ENCODE peak calls at places on chromosomes 11 and 22, in five cellular contexts. A is lower lobe of right lung; S is neural progenitor cell; B is BE2C; E is CD8-positive, alpha-beta memory T cell. P is an unnamed sample.
A peak's percentile ranks its signal among the peaks of the same experiment; 100 is the strongest.

GRCh38 chr22:37457093-37457893 is 28.9 kb downstream of the MFNG start:
- DNase-seq in B (peak; percentile 82), S (peak; percentile 83), A (peak; percentile 79), E (peak; percentile 77), P (peak; percentile 78)

GRCh38 chr11:64250875-64251721 is at the start of gene PLCB3:
- DNase-seq in A (peak; percentile 69), E (peak; percentile 61), S (peak; percentile 83), B (peak; percentile 55), P (peak; percentile 84)

GRCh38 chr11:82507288-82507687 is 226.4 kb downstream of the FAM181B start:
- DNase-seq in E (no peak), B (no peak), S (no peak), A (no peak), P (no peak)

GRCh38 chr11:103633037-103633788 is 403.2 kb upstream of the DDI1 start:
- DNase-seq in B (no peak), A (no peak), E (no peak), S (no peak), P (peak; percentile 40)

GRCh38 chr11:68145120-68145866 is 24.1 kb upstream of the CHKA start:
- DNase-seq in A (no peak), B (no peak), S (no peak), E (no peak), P (no peak)

GRCh38 chr11:110286298-110287040 is 9.9 kb downstream of the RDX start:
- DNase-seq in A (no peak), E (no peak), B (no peak), S (no peak), P (no peak)

GRCh38 chr11:11966354-11966741 is 42.1 kb downstream of the DKK3 start:
- DNase-seq in B (no peak), A (no peak), E (no peak), S (no peak), P (no peak)

GRCh38 chr22:41992496-41992895 is 6.1 kb upstream of the WBP2NL start:
- DNase-seq in E (no peak), A (no peak), S (no peak), B (no peak), P (no peak)

GRCh38 chr11:69508974-69509373 is 27.5 kb downstream of the LINC01488 start:
- DNase-seq in S (no peak), A (peak; percentile 7), B (no peak), E (no peak), P (no peak)

GRCh38 chr11:118229274-118229847 is 4.5 kb upstream of the JAML start:
- DNase-seq in E (no peak), S (no peak), A (no peak), B (no peak), P (no peak)

GRCh38 chr11:123702137-123702536 is 39.3 kb downstream of the ZNF202 start:
- DNase-seq in S (no peak), B (peak; percentile 89), E (no peak), A (no peak), P (peak; percentile 3)

GRCh38 chr11:110833033-110833484 is 120.8 kb upstream of the ARHGAP20 start:
- DNase-seq in E (no peak), S (no peak), B (no peak), A (no peak), P (peak; percentile 54)

GRCh38 chr22:48579035-48579914 is 1248.4 kb downstream of the BRD1 start:
- DNase-seq in S (peak; percentile 72), A (peak; percentile 43), B (no peak), E (no peak), P (no peak)

GRCh38 chr11:100961633-100962032 is 168.0 kb downstream of the PGR start:
- DNase-seq in A (no peak), E (no peak), B (no peak), S (no peak), P (no peak)

GRCh38 chr11:111231836-111232235 is 13.7 kb upstream of the POU2AF2 start:
- DNase-seq in A (no peak), S (no peak), B (no peak), E (no peak), P (peak; percentile 44)

DNA sequence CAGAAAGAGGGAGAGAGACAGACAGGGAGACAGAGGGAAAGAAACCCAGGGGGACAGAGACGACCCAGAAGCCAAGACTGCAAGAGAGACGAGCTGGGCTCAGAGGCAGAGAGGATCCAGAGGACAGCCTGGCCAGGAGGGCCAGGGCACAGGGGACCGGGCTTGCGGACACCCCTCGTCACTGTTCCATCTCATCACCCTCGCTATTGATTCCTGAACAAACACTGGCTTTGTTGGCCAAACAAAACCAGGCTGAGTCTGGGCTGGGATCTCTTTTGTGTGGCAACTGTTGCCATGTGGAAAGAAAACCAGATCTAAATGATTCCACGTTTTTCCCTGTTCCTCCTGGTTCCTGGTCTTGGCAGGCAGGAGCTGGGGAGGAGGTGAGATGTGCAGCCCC is 339.4 kb downstream of the MN1 start:
- DNase-seq in B (no peak), A (no peak), E (no peak), S (peak; percentile 85), P (no peak)
- H3K4me3 ChIP-seq in B (no peak overlapping the region), A (no peak overlapping the region), E (no peak overlapping the region), S (peak overlapping the region; percentile 3), P (no peak overlapping the region)

GRCh38 chr11:1829039-1829820 is 5.6 kb upstream of the SYT8 start:
- DNase-seq in E (no peak), S (no peak), B (no peak), A (peak; percentile 67), P (peak; percentile 75)

GRCh38 chr11:1826552-1827094 is 8.2 kb upstream of the SYT8 start:
- DNase-seq in A (peak; percentile 65), E (no peak), S (no peak), B (peak; percentile 41), P (peak; percentile 30)

GRCh38 chr11:1827095-1827797 is 7.5 kb upstream of the SYT8 start:
- DNase-seq in A (peak; percentile 79), B (peak; percentile 73), S (no peak), E (no peak), P (peak; percentile 88)

GRCh38 chr11:1828542-1828941 is 6.2 kb upstream of the SYT8 start:
- DNase-seq in S (no peak), A (peak; percentile 30), B (no peak), E (no peak), P (no peak)

DNA sequence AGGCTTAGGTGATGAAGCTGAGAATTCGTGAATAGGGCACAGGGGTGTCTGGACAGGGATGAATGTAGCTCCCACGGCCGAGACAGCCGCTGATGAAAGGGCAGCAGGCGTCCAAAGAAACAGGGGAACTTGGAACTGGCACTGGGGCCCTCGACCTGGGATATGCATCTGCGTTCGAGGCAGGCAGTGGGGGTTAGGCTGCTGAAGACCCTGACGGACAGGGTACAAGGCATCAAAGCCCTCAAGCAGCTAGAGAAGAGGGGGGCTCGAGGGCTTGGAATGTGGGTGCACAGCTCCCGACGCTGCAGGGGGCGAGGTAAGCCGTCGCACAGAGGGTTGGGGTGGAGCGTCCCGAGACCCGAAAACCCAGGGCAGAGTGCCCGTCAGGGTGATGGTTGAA is 6.9 kb upstream of the SYT8 start:
- DNase-seq in A (peak; percentile 36), B (no peak), S (no peak), E (no peak), P (no peak)
- H3K4me1 ChIP-seq in A (peaks cover 48% of the 10 kb centered on the region), B (peaks cover 10% of the 10 kb centered on the region), S (peaks cover 11% of the 10 kb centered on the region), E (no peaks in the 10 kb centered on the region), P (peaks cover 23% of the 10 kb centered on the region)

GRCh38 chr11:22276535-22276934 is 61.6 kb upstream of the SLC17A6 start:
- DNase-seq in B (no peak), A (no peak), E (no peak), S (no peak), P (no peak)
- H3K4me3 ChIP-seq in B (no peak overlapping the region), A (no peak overlapping the region), E (no peak overlapping the region), S (no peak overlapping the region), P (no peak overlapping the region)

DNA sequence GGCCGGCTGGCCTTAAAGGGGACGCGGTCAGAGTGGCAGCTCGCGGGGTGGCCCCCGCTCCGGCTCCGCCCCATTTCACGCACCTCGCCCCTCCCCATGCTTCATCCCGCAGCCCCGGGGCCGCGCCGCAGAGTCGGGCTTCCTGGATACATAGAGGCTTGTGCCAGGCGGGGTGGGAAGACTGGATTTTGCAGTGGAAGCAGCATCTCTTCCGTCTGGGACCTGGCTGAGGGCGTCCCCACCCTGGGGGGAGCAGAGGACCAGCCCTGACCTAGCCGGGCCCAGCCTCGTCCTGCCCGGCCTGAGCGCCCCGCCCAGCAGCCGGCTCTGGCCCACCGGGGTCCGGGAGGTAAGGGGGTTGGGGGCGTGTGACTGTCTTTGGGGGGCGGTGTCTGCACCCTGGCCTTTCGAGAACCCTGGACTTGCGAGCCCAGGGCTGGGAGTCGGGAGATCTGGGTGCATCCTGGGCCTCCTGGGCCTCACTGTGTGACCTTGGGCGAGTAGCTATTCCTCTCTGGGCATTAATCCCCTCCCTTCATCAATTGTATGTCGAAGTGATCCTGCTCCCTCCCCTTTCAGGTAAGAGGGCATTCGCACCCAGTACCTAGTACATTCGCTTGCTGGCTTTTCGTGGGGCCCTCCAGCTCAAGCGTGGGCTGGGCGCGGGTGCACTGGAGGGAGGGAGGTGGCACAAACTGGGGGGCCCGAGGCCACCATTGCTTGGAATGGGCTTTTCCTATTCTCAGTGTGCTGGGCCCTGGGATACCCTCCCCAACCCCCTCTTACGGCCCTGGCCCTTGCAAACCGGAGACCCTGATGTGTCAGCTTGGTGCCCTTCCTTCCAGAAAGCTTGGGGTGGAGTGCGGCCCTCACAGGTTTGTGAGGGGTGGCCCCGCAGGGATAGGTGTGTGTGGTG is at the start of gene USP35:
- DNase-seq in A (no peak), B (no peak), E (no peak), S (no peak), P (no peak)
- H3K4me1 ChIP-seq in A (peaks cover 32% of the 10 kb centered on the region), B (no peaks in the 10 kb centered on the region), E (peaks cover 38% of the 10 kb centered on the region), S (peaks cover 12% of the 10 kb centered on the region), P (peaks cover 70% of the 10 kb centered on the region)

GRCh38 chr11:86486261-86487030 is 111.8 kb downstream of the CCDC81 start:
- DNase-seq in A (no peak), E (no peak), B (no peak), S (no peak), P (no peak)
- H3K4me3 ChIP-seq in A (no peak overlapping the region), E (no peak overlapping the region), B (no peak overlapping the region), S (no peak overlapping the region), P (no peak overlapping the region)

GRCh38 chr22:38490915-38491314 is 15.2 kb downstream of the DDX17 start:
- DNase-seq in E (no peak), S (no peak), A (no peak), B (peak; percentile 37), P (peak; percentile 49)

GRCh38 chr22:38487946-38488345 is 18.2 kb downstream of the DDX17 start:
- DNase-seq in B (no peak), A (no peak), S (no peak), E (no peak), P (no peak)

GRCh38 chr22:38489561-38490133 is 16.5 kb downstream of the DDX17 start:
- DNase-seq in B (no peak), A (no peak), E (no peak), S (no peak), P (no peak)

GRCh38 chr22:38490475-38490874 is 15.6 kb downstream of the DDX17 start:
- DNase-seq in B (no peak), A (no peak), E (no peak), S (no peak), P (no peak)

DNA sequence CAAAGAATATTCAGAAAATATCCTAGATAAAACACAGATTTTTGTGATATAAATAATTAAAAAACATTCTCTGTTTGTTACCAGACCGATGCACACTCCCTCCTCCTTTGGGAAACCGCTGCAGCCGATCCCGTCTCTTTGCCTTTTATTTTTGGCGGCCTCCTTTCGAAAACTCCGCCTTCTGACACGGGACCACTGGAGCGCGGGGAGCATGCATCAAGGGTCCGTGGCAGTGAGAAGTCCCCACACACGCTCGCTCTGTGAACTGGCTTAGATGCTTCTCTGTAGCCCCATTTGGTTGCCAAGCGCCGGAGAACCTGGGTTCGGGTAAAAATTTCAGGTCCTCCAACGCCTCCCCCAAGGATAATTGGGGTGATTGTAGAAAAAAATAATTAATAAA is 17.0 kb downstream of the DDX17 start:
- DNase-seq in A (no peak), E (no peak), B (no peak), S (no peak), P (no peak)
- H3K4me1 ChIP-seq in A (peaks cover 33% of the 10 kb centered on the region), E (peaks cover 5% of the 10 kb centered on the region), B (no peaks in the 10 kb centered on the region), S (no peaks in the 10 kb centered on the region), P (peaks cover 50% of the 10 kb centered on the region)

GRCh38 chr11:32305460-32305859 is 129.9 kb downstream of the WT1 start:
- DNase-seq in S (no peak), A (no peak), E (no peak), B (no peak), P (no peak)
- H3K4me3 ChIP-seq in S (no peak overlapping the region), A (no peak overlapping the region), E (no peak overlapping the region), B (no peak overlapping the region), P (no peak overlapping the region)